ENCODE peak calls at places on chromosomes 12 and 14, in six cellular contexts. Q, Z, Y, L, D and K are unnamed samples.

GRCh38 chr12:12172106-12172511 is 94.7 kb downstream of the LRP6 start:
- DNase-seq in Q (no peak), Z (peak), Y (no peak), L (no peak), D (no peak), K (peak)

GRCh38 chr12:75944097-75944904 is 87.3 kb downstream of the PHLDA1 start:
- DNase-seq in Q (peak), Z (no peak), Y (no peak), L (no peak), D (no peak), K (no peak)

GRCh38 chr14:101849640-101850039 is 88.1 kb downstream of the PPP2R5C start:
- DNase-seq in Q (no peak), Z (no peak), Y (no peak), L (no peak), D (no peak), K (no peak)

GRCh38 chr12:80033457-80033856 is 65.9 kb upstream of the OTOGL start:
- DNase-seq in Q (no peak), Z (no peak), Y (no peak), L (no peak), D (no peak), K (no peak)

GRCh38 chr14:106875503-106875902 is 1349.1 kb downstream of the TMEM121 start:
- DNase-seq in Q (no peak), Z (no peak), Y (no peak), L (no peak), D (peak), K (no peak)

GRCh38 chr12:119412811-119413794 is 78.6 kb downstream of the CCDC60 start:
- DNase-seq in Q (peak), Z (peak), Y (peak), L (peak), D (peak), K (peak)

GRCh38 chr12:58313091-58313855 is 371.9 kb downstream of the ATP23 start:
- DNase-seq in Q (no peak), Z (no peak), Y (no peak), L (no peak), D (no peak), K (no peak)

GRCh38 chr14:68308695-68309094 is 484.2 kb downstream of the ZFP36L1 start:
- DNase-seq in Q (no peak), Z (no peak), Y (no peak), L (no peak), D (no peak), K (no peak)

GRCh38 chr14:73524493-73524892 is 12.4 kb upstream of the ACOT1 start:
- DNase-seq in Q (no peak), Z (no peak), Y (no peak), L (no peak), D (no peak), K (no peak)

GRCh38 chr12:57632898-57633825 is at the start of gene B4GALNT1:
- DNase-seq in Q (peak), Z (no peak), Y (no peak), L (peak), D (peak), K (peak)

GRCh38 chr14:96925422-96925821 is 128.2 kb downstream of the VRK1 start:
- DNase-seq in Q (no peak), Z (no peak), Y (no peak), L (no peak), D (no peak), K (no peak)

GRCh38 chr12:46361667-46362034 is 10.9 kb downstream of the SLC38A2 start:
- DNase-seq in Q (no peak), Z (no peak), Y (no peak), L (no peak), D (no peak), K (no peak)

GRCh38 chr12:78418919-78419318 is 445.7 kb upstream of the SYT1 start:
- DNase-seq in Q (no peak), Z (no peak), Y (no peak), L (no peak), D (no peak), K (no peak)

GRCh38 chr12:5078423-5078822 is 34.7 kb downstream of the KCNA5 start:
- DNase-seq in Q (no peak), Z (no peak), Y (no peak), L (no peak), D (no peak), K (no peak)

GRCh38 chr14:100818221-100818699 is 7.7 kb upstream of the MEG3 start:
- DNase-seq in Q (no peak), Z (no peak), Y (no peak), L (no peak), D (no peak), K (no peak)

GRCh38 chr12:42130670-42131402 is 13.8 kb downstream of the GXYLT1 start:
- DNase-seq in Q (no peak), Z (peak), Y (no peak), L (no peak), D (no peak), K (no peak)

GRCh38 chr14:81269100-81269978 is 48.6 kb upstream of the GTF2A1 start:
- DNase-seq in Q (peak), Z (peak), Y (no peak), L (peak), D (no peak), K (peak)

GRCh38 chr12:58601529-58601928 is 318.8 kb downstream of the LRIG3 start:
- DNase-seq in Q (no peak), Z (no peak), Y (no peak), L (no peak), D (no peak), K (no peak)

GRCh38 chr12:30695327-30696102 is at the start of gene IPO8:
- DNase-seq in Q (peak), Z (peak), Y (peak), L (peak), D (peak), K (peak)

GRCh38 chr12:130428116-130428515 is 90.4 kb downstream of the PIWIL1 start:
- DNase-seq in Q (no peak), Z (no peak), Y (no peak), L (no peak), D (peak), K (no peak)

GRCh38 chr12:92065018-92065499 is 80.6 kb downstream of the BTG1 start:
- DNase-seq in Q (peak), Z (peak), Y (no peak), L (no peak), D (no peak), K (no peak)

GRCh38 chr12:25368542-25368941 is 117.8 kb upstream of the KRAS start:
- DNase-seq in Q (no peak), Z (no peak), Y (no peak), L (no peak), D (no peak), K (no peak)

GRCh38 chr14:45972416-45972815 is 679.2 kb downstream of the RPL10L start:
- DNase-seq in Q (no peak), Z (no peak), Y (no peak), L (no peak), D (no peak), K (no peak)

GRCh38 chr12:89875809-89876208 is 167.2 kb upstream of the ATP2B1 start:
- DNase-seq in Q (no peak), Z (no peak), Y (no peak), L (no peak), D (no peak), K (no peak)

GRCh38 chr14:49512147-49512551 is 74.0 kb downstream of the RPS29 start:
- DNase-seq in Q (no peak), Z (peak), Y (no peak), L (peak), D (no peak), K (no peak)

GRCh38 chr14:90060312-90060964 is 1.4 kb upstream of the KCNK13 start:
- DNase-seq in Q (peak), Z (no peak), Y (no peak), L (no peak), D (peak), K (peak)

GRCh38 chr14:53002576-53002975 is 51.7 kb upstream of the FERMT2 start:
- DNase-seq in Q (no peak), Z (no peak), Y (no peak), L (no peak), D (peak), K (no peak)

GRCh38 chr14:105943973-105944602 is 417.7 kb downstream of the TMEM121 start:
- DNase-seq in Q (no peak), Z (no peak), Y (no peak), L (no peak), D (no peak), K (no peak)

GRCh38 chr14:91858536-91859275 is 8.6 kb downstream of the TC2N start:
- DNase-seq in Q (peak), Z (peak), Y (no peak), L (no peak), D (no peak), K (peak)

GRCh38 chr12:122028601-122029560 is 7.2 kb downstream of the BCL7A start:
- DNase-seq in Q (no peak), Z (peak), Y (no peak), L (no peak), D (no peak), K (no peak)

GRCh38 chr14:64605926-64606685 is 56.3 kb downstream of the PPP1R36 start:
- DNase-seq in Q (no peak), Z (no peak), Y (no peak), L (no peak), D (no peak), K (no peak)
- TF ChIP-seq POLR2A in Q (no peak), Z (no peak), Y (no peak), L (no peak), D (no peak), K (no peak)

GRCh38 chr12:49131051-49131972 is at the start of gene TUBA1B:
- DNase-seq in Q (peak), Z (peak), Y (peak), L (peak), D (peak), K (peak)
- TF ChIP-seq POLR2A in Q (peak), Z (peak), Y (peak), L (peak), D (peak), K (peak)

DNA sequence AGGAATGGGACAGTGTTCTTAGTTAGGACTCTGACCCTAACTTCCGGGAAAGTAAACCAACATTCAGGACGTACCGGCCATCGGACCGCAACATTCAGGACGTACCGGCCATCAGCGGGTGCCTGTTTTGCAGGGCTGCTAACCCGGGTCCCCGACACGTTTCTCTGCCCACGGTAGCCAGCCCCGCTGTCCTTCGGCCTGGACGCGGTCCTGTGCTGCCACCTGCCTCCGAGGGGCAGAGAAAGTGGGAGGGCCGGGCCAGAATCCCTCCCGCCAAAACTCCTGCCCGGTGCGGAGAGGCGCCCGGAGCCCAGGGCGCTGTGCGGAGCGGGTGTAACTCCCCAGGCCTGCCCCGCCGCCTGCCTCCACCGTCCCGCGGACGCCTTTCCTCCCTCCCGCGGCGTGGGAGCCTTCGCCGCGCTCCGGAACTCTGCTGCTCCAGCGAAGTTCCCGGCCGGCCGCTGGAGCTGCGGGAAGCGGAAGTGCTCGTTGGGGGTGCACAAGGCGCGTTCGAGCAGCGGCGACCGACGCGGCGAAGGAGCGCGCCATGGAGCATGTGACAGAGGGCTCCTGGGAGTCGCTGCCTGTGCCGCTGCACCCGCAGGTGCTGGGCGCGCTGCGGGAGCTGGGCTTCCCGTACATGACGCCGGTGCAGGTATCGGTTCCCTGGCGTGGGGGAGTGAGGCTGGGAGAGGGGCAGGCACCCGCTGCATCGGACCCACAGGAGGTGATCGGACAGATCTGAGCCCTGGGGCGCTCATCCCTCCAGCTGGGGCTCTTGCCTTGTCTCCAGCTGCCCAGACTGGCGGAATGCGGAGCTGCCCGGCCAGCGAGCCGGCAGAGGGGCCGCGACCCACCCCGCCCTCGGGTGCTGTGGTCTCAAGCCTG is at the start of gene DDX55:
- DNase-seq in Q (peak), Z (peak), Y (peak), L (peak), D (peak), K (peak)
- TF ChIP-seq POLR2A in Q (peak), Z (peak), Y (peak), L (peak), D (peak), K (peak)

GRCh38 chr12:114686421-114687268 is 2.7 kb upstream of the TBX3 start:
- DNase-seq in Q (no peak), Z (no peak), Y (no peak), L (no peak), D (no peak), K (no peak)
- TF ChIP-seq POLR2A in Q (no peak), Z (no peak), Y (no peak), L (no peak), D (no peak), K (no peak)

DNA sequence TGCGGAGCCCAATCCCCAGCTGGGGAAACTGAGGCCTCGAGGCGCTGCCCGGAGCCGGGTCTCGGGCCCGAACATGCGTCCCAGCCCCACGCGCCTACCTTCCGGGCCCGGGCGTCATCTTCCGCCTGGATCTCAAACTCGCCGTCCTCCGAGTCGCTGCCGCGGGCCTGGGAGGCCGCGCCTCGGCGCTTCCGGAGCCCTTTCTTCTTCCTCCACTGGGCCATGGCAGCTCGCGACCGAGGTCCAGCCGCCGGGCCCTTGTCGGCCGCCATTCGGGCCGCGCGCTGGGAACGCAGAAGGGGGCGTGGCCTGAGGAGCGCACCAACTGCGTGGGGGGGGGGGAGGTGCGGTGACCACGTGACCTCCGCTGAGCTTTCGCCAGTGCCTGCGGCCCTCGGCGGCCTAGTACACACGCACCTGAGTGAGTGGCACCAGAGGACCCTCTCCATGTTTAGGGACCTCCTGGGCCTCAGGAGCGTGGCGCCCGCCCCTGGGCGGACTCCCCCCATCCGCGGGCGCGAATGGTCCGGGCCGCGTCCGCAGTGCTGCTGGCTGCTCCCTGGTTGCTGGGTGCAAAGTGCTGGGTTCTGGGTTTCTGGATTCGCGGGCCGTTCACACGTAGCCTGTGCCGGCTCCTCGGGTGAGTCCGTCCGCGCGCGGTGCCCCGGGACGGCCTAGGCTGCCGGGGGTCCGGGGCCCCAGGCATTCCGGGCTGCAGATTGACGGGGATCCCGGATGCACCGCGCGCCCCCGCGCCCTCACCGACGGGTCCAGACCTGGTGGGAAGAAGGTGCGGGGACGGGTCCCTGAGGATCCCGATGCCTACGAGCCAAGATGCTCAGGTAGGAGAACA is at the start of the genes DDX54 and RITA1:
- DNase-seq in Q (peak), Z (peak), Y (peak), L (peak), D (peak), K (peak)
- TF ChIP-seq POLR2A in Q (peak), Z (peak), Y (peak), L (peak), D (peak), K (peak)

GRCh38 chr14:93957751-93958566 is 18.4 kb downstream of the ASB2 start:
- DNase-seq in Q (no peak), Z (no peak), Y (no peak), L (no peak), D (no peak), K (no peak)
- TF ChIP-seq POLR2A in Q (no peak), Z (no peak), Y (no peak), L (no peak), D (no peak), K (no peak)